ENCODE peak calls at places on chromosome 4, in eight cellular contexts. E is A549, I is uterus, V is H1, N is tibial nerve, O is ovary, F is HCT116, Q is right lobe of liver. C is an unnamed sample.

GRCh38 chr4:5003372-5003857 is 15.8 kb downstream of the CYTL1 start:
- DNase-seq in O (no peak), V (no peak), Q (no peak), I (no peak), E (no peak), N (no peak), F (no peak), C (peak; percentile 43)

GRCh38 chr4:25827897-25828296 is 34.9 kb downstream of the SEL1L3 start:
- DNase-seq in V (no peak), N (no peak), Q (no peak), I (no peak), O (no peak), F (no peak), E (no peak), C (no peak)

GRCh38 chr4:13721894-13722293 is 94.4 kb upstream of the BOD1L1 start:
- DNase-seq in I (no peak), E (no peak), N (no peak), O (no peak), Q (no peak), F (no peak), V (no peak), C (no peak)

GRCh38 chr4:88605744-88606143 is 13.5 kb downstream of the HERC3 start:
- DNase-seq in E (no peak), Q (no peak), I (no peak), V (no peak), N (no peak), F (no peak), O (no peak), C (no peak)

GRCh38 chr4:122577808-122578781 is 42.8 kb downstream of the IL21 start:
- DNase-seq in Q (no peak), O (no peak), E (peak; percentile 50), V (peak; percentile 64), I (no peak), F (peak; percentile 48), N (no peak), C (peak; percentile 82)

GRCh38 chr4:42915484-42915883 is 23.0 kb downstream of the GRXCR1 start:
- DNase-seq in N (no peak), I (no peak), O (no peak), Q (no peak), E (no peak), V (no peak), F (no peak), C (no peak)

GRCh38 chr4:65893957-65894755 is 223.9 kb upstream of the EPHA5 start:
- DNase-seq in O (no peak), F (no peak), I (no peak), E (no peak), N (no peak), Q (no peak), V (no peak), C (no peak)

GRCh38 chr4:11602606-11603355 is 174.1 kb upstream of the HS3ST1 start:
- DNase-seq in O (no peak), Q (no peak), E (no peak), F (no peak), I (no peak), V (no peak), N (no peak), C (no peak)

GRCh38 chr4:152820073-152820472 is 40.3 kb downstream of the ARFIP1 start:
- DNase-seq in E (no peak), O (no peak), I (no peak), V (no peak), F (no peak), N (no peak), Q (no peak), C (no peak)

GRCh38 chr4:39255266-39255665 is 72.9 kb downstream of the WDR19 start:
- DNase-seq in O (no peak), F (no peak), I (no peak), V (no peak), E (peak; percentile 7), N (no peak), Q (no peak), C (no peak)

GRCh38 chr4:112970903-112971302 is 78.5 kb upstream of the ANK2 start:
- DNase-seq in E (no peak), Q (no peak), V (no peak), F (no peak), I (no peak), N (no peak), O (no peak), C (no peak)

GRCh38 chr4:147927377-147928137 is 195.7 kb downstream of the ARHGAP10 start:
- DNase-seq in Q (no peak), E (no peak), F (no peak), V (no peak), I (no peak), N (no peak), O (no peak), C (no peak)

GRCh38 chr4:113858924-113859323 is 97.4 kb upstream of the CAMK2D start:
- DNase-seq in O (no peak), V (no peak), E (no peak), Q (no peak), I (no peak), N (no peak), F (no peak), C (no peak)

GRCh38 chr4:39427477-39428119 is 20.9 kb downstream of the KLB start:
- DNase-seq in F (no peak), E (no peak), N (no peak), I (no peak), Q (no peak), V (no peak), O (no peak), C (peak; percentile 35)

GRCh38 chr4:76195326-76195725 is 18.3 kb downstream of the SCARB2 start:
- DNase-seq in V (no peak), I (no peak), O (no peak), Q (no peak), E (no peak), N (no peak), F (no peak), C (no peak)

GRCh38 chr4:22389240-22389871 is 126.5 kb downstream of the ADGRA3 start:
- DNase-seq in V (no peak), Q (no peak), N (no peak), F (peak; percentile 48), O (peak; percentile 47), E (peak; percentile 7), I (peak; percentile 61), C (peak; percentile 70)

GRCh38 chr4:82801910-82802521 is 3.4 kb upstream of the SCD5 start:
- DNase-seq in O (no peak), Q (no peak), V (no peak), E (no peak), N (no peak), F (no peak), I (no peak), C (peak; percentile 30)

GRCh38 chr4:24392613-24393012 is 191.7 kb downstream of the DHX15 start:
- DNase-seq in N (no peak), E (no peak), O (no peak), F (no peak), V (no peak), Q (no peak), I (no peak), C (no peak)

GRCh38 chr4:24396988-24397387 is 187.4 kb downstream of the DHX15 start:
- DNase-seq in Q (no peak), F (no peak), O (no peak), E (no peak), N (no peak), V (no peak), I (no peak), C (no peak)

GRCh38 chr4:24400537-24400936 is 183.8 kb downstream of the DHX15 start:
- DNase-seq in I (no peak), F (no peak), N (no peak), O (no peak), E (no peak), V (no peak), Q (no peak), C (no peak)

GRCh38 chr4:24394041-24394440 is 190.3 kb downstream of the DHX15 start:
- DNase-seq in O (no peak), I (no peak), F (no peak), N (no peak), Q (no peak), E (no peak), V (no peak), C (no peak)

DNA sequence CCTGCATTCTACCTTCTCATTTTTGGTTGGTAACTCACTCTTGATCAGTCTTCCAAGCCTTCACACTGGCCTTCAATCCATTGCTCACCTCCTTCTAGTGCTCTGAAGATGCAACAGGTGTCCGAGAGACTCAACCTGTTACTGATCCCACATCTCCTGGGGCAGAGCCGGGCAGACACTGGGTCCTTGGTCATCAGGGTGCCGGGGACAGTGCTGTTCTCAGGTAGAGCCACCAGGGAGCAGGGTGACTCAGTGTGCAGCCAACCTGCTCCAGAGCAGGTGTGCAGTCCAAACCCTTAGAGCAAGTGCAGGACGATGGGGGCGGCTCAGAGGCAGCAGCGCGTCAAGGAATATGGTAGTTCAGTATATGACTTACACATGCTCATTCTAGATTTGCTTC is 188.4 kb downstream of the DHX15 start:
- DNase-seq in N (no peak), Q (no peak), I (no peak), E (no peak), V (no peak), F (no peak), O (no peak), C (no peak)
- TF ChIP-seq CTCF in N (no peak), Q (no peak), I (no peak), E (no peak), V (peak; percentile 40), F (peak; percentile 28), O (no peak), C (no peak)

DNA sequence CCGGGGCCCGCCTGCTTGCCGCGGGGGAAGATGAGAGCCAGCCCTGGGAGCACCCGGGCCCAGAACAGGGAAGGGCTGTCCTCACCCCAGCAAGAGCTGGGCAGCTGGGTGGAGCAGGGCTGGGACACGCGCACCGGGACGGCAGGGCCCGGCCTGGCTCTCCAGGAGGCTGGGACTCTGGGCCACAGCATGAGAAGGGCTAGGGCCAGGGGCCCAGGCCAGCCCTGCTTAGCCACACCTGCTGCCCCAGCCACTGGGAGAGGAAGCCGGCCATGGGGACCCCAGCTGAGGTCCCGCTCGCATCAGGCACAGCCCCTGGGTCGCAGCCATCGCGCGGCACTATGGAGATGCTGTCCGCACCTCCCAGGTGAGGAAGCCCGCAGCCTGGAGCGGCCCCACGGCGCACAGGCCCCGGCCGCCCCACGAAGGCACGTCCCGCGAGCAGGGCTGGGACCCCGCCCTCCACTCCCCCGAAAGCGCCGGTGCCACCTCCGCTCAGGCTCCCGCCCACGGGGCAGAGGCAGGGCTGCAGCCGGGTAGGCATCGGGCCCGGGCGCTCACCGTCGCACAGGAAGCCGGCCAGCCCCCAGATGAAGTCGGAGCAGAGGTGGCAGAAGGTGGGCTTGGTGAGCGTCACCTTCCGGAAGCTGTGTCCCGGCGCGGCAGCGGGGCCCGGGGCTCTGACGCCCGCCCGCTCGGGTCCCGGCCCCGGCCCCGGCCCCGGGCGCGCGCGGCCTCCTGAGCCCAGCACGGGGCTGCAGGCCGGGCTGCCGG is 531 bp downstream of the DGKQ start:
- DNase-seq in F (no peak), O (peak; percentile 47), E (peak; percentile 22), N (no peak), I (peak; percentile 42), V (peak; percentile 78), Q (no peak), C (peak; percentile 52)
- TF ChIP-seq POLR2A in F (no peak), O (no peak), E (no peak), N (no peak), I (no peak), V (no peak), Q (no peak), C (no peak)

GRCh38 chr4:7769936-7770674 is 169.6 kb downstream of the AFAP1 start:
- DNase-seq in F (no peak), I (no peak), Q (peak; percentile 38), N (no peak), V (peak; percentile 60), O (no peak), E (peak; percentile 33), C (peak; percentile 25)
- TF ChIP-seq CTCF in F (peak; percentile 65), I (no peak), Q (peak; percentile 24), N (peak; percentile 33), V (peak; percentile 71), O (no peak), E (peak; percentile 36), C (peak; percentile 66)

GRCh38 chr4:186782302-186782701 is 58.6 kb upstream of the FAT1 start:
- DNase-seq in F (no peak), V (no peak), N (no peak), E (no peak), O (no peak), I (no peak), Q (no peak), C (no peak)
- TF ChIP-seq POLR2A in F (no peak), V (no peak), N (no peak), E (no peak), O (no peak), I (no peak), Q (no peak), C (no peak)

C was measured in NB4.